ENCODE peak calls at places on chromosomes 5 and 9, in ten cellular contexts. U is suprapubic skin, R is ovary, A is IMR-90, P is HepG2, V is adrenal gland, Z is heart left ventricle, D is HCT116, O is Peyer's patch, K is breast epithelium. E is an unnamed sample.

GRCh38 chr9:117247271-117247670 is 167.6 kb downstream of the ASTN2 start:
- DNase-seq in V (no peak), Z (no peak), P (peak), K (no peak), A (no peak), O (no peak), D (no peak), U (no peak), R (no peak), E (no peak)

GRCh38 chr5:32400394-32400793 is 44.1 kb downstream of the ZFR start:
- DNase-seq in K (no peak), Z (no peak), V (no peak), U (no peak), R (no peak), P (no peak), A (no peak), D (no peak), O (no peak), E (no peak)

GRCh38 chr5:179885491-179886090 is 22.1 kb downstream of the TBC1D9B start:
- DNase-seq in P (no peak), K (peak), Z (peak), D (no peak), R (no peak), A (no peak), U (no peak), V (no peak), O (no peak), E (no peak)

GRCh38 chr9:89999534-90000370 is 394.9 kb downstream of the GADD45G start:
- DNase-seq in O (peak), A (peak), D (no peak), P (peak), R (peak), Z (peak), U (no peak), V (peak), K (no peak), E (peak)

GRCh38 chr5:177311723-177312648 is at the start of gene MXD3:
- DNase-seq in R (peak), V (peak), D (peak), K (peak), U (peak), P (peak), A (peak), Z (peak), O (peak), E (peak)

GRCh38 chr5:140178082-140178410 is 3.1 kb downstream of the CYSTM1 start:
- DNase-seq in A (no peak), D (no peak), K (no peak), U (no peak), R (no peak), V (peak), P (no peak), Z (no peak), O (no peak), E (no peak)

GRCh38 chr9:88355166-88355565 is 33.1 kb upstream of the SPIN1 start:
- DNase-seq in K (no peak), P (no peak), U (no peak), D (peak), Z (no peak), R (no peak), V (no peak), A (peak), O (no peak), E (no peak)

GRCh38 chr9:21991039-21991959 is 2.9 kb downstream of the CDKN2A start:
- DNase-seq in R (no peak), A (no peak), D (no peak), Z (no peak), U (no peak), P (no peak), V (no peak), K (no peak), O (no peak), E (no peak)

GRCh38 chr9:101495810-101496209 is 37.8 kb upstream of the RNF20 start:
- DNase-seq in Z (no peak), U (no peak), D (no peak), A (peak), O (no peak), K (no peak), P (no peak), R (no peak), V (no peak), E (no peak)

GRCh38 chr9:21853414-21853813 is 51.0 kb downstream of the MTAP start:
- DNase-seq in V (no peak), U (no peak), R (no peak), O (peak), A (no peak), Z (no peak), D (no peak), K (no peak), P (peak), E (no peak)

GRCh38 chr9:131263701-131264100 is 12.6 kb downstream of the FAM78A start:
- DNase-seq in K (no peak), D (no peak), U (no peak), P (no peak), A (no peak), V (no peak), Z (peak), R (no peak), O (no peak), E (no peak)

GRCh38 chr5:91280942-91281269 is 102.2 kb downstream of the ARRDC3 start:
- DNase-seq in A (no peak), R (no peak), O (no peak), U (no peak), Z (no peak), D (peak), K (no peak), V (no peak), P (no peak), E (no peak)

GRCh38 chr9:20292002-20292401 is 330.3 kb downstream of the MLLT3 start:
- DNase-seq in D (peak), R (no peak), V (peak), U (no peak), P (peak), Z (no peak), K (no peak), A (peak), O (no peak), E (no peak)

GRCh38 chr5:104146652-104147051 is 584.1 kb upstream of the NUDT12 start:
- DNase-seq in U (no peak), K (no peak), O (no peak), D (no peak), V (no peak), A (no peak), Z (no peak), P (no peak), R (no peak), E (no peak)

GRCh38 chr9:336039-336438 is 121.4 kb downstream of the DOCK8 start:
- DNase-seq in V (no peak), U (no peak), Z (no peak), D (no peak), P (peak), R (no peak), K (no peak), O (no peak), A (no peak), E (no peak)

GRCh38 chr5:158921441-158922262 is 178.1 kb downstream of the EBF1 start:
- DNase-seq in A (no peak), Z (no peak), O (no peak), D (no peak), R (no peak), K (no peak), V (no peak), U (no peak), P (no peak), E (no peak)

GRCh38 chr9:38083858-38084555 is 15.0 kb upstream of the SHB start:
- DNase-seq in V (no peak), K (no peak), D (no peak), Z (no peak), O (no peak), P (no peak), A (no peak), U (no peak), R (no peak), E (no peak)

GRCh38 chr5:105903069-105903468 is 1767.7 kb downstream of the EFNA5 start:
- DNase-seq in Z (no peak), A (peak), P (no peak), R (no peak), K (no peak), O (no peak), V (no peak), D (no peak), U (no peak), E (no peak)

GRCh38 chr9:129854588-129855110 is 19.4 kb downstream of the USP20 start:
- DNase-seq in O (no peak), D (no peak), K (no peak), Z (no peak), P (no peak), R (no peak), V (no peak), A (no peak), U (no peak), E (no peak)

GRCh38 chr5:54278979-54279717 is 31.2 kb downstream of the ARL15 start:
- DNase-seq in U (no peak), R (no peak), V (no peak), O (no peak), D (no peak), P (no peak), K (no peak), A (no peak), Z (no peak), E (no peak)

GRCh38 chr9:129290606-129291005 is 112.5 kb upstream of the IER5L start:
- DNase-seq in U (no peak), V (peak), A (no peak), O (peak), Z (no peak), D (no peak), K (no peak), P (no peak), R (peak), E (peak)

GRCh38 chr5:57976506-57976905 is 483.4 kb downstream of the PLK2 start:
- DNase-seq in Z (no peak), D (no peak), A (no peak), V (no peak), R (no peak), O (no peak), U (no peak), K (no peak), P (no peak), E (no peak)

GRCh38 chr9:69204869-69205268 is 30.8 kb downstream of the TJP2 start:
- DNase-seq in O (no peak), V (peak), U (no peak), P (peak), K (no peak), D (no peak), R (no peak), Z (no peak), A (peak), E (no peak)

GRCh38 chr9:126883636-126884035 is 23.2 kb downstream of the ZBTB34 start:
- DNase-seq in R (no peak), K (no peak), D (no peak), P (no peak), V (no peak), U (no peak), O (no peak), Z (no peak), A (no peak), E (no peak)

GRCh38 chr5:133665571-133665970 is 53.2 kb upstream of the FSTL4 start:
- DNase-seq in V (no peak), P (no peak), R (no peak), A (no peak), K (no peak), D (no peak), O (no peak), U (no peak), Z (no peak), E (no peak)

GRCh38 chr9:129098328-129098727 is 12.3 kb downstream of the CRAT start:
- DNase-seq in O (no peak), V (no peak), D (no peak), Z (no peak), U (no peak), R (no peak), A (no peak), P (no peak), K (no peak), E (no peak)

GRCh38 chr5:172902497-172903472 is 56.4 kb upstream of the RPL26L1 start:
- DNase-seq in Z (peak), V (peak), O (peak), K (no peak), R (peak), D (peak), A (peak), P (peak), U (no peak), E (peak)
- TF ChIP-seq POLR2A in Z (no peak), V (peak), O (no peak), K (no peak), R (no peak), D (no peak), A (no peak), P (no peak), U (no peak), E (no peak)

DNA sequence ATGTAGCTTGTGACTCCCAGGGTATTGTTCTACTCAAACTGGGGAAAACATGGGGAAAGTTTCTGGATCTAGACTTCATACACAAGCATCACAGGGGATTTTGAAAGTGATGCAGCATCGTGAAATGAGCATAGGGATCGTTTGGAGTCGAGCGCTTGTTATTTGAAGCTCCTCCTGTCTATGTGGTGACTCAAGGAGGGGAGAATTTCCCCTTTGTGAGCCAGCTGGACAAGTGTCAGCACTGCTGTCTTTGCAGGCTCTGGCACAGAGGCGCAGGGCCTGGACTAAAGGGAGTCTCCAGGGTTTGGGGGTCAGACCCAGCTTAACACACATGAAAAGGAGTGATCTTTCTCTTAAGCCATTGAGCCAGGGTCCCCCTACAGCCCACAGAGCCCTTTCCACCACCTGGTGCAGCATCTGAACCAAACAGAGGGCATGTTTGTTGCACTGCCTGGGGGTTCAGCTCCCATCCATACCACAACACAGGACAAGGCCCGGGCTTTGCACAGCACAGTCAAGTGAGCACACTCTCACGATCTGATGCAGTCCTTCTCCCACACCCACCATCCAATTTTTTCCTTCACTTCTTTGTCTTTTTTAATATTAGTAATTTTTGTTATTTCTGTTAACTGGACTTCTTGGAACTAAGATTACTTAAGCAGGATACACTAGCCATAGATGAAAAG is 50.9 kb downstream of the IRF1 start:
- DNase-seq in V (peak), K (peak), O (peak), Z (peak), R (peak), D (no peak), U (peak), A (peak), P (no peak), E (peak)
- H3K27ac ChIP-seq in V (peak), K (peak), O (peak), Z (peak), R (no peak), D (no peak), U (peak), A (peak), P (no peak), E (peak)

DNA sequence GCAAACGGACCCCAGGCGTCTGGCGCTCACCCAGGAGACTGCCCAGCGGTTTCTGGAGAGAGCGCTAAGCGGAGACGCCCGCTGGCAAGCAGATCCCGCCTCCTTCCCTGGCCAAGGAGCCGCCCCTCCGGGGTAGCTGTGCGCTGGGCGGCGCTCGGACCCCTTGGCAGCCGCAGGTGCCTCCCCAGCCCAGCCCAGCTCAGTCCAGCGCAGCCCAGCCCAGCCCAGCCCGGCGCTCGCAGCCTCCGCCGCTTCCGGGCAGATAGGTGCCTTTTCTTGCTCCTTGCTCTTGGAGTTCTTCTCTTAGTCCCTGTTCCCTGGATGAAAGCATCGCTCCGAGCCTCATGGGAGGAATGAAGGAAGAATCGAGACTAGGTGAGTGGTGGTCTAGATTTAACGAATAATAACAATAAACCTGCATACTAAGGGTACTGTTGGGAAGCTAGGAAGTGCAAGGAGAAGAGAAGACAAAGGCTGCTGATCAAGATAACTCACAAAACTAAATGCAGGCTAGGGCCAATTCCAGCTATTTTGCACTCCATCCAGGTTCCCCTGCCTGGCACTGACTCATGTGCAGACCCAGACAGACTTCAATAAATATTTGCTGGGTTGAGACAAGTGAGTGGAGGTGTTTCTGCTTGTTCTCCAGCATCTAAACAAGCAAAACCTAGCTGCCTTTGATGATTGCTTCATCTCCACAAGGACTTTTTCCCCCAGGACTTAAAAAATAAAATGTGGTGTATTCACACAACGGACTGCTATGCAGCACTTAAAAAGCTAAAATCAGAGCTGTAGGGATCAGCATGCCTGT is at the start of gene STK32A:
- DNase-seq in P (no peak), D (no peak), R (peak), A (no peak), Z (peak), K (no peak), O (no peak), V (peak), U (peak), E (peak)
- H3K4me3 ChIP-seq in P (no peak), D (peak), R (peak), A (peak), Z (peak), K (peak), O (peak), V (peak), U (peak), E (peak)

GRCh38 chr5:163758283-163758711 is 252.9 kb downstream of the MAT2B start:
- DNase-seq in V (no peak), R (no peak), O (no peak), D (no peak), Z (no peak), A (peak), P (no peak), U (no peak), K (no peak), E (no peak)
- TF ChIP-seq POLR2A in V (no peak), R (no peak), O (no peak), D (no peak), Z (no peak), A (no peak), P (no peak), U (no peak), K (no peak), E (no peak)

GRCh38 chr5:124642148-124642547 is 104.3 kb downstream of the ZNF608 start:
- DNase-seq in K (no peak), O (no peak), R (no peak), Z (no peak), D (no peak), P (no peak), V (no peak), U (no peak), A (no peak), E (no peak)
- H3K27ac ChIP-seq in K (no peak), O (no peak), R (no peak), Z (no peak), D (no peak), P (no peak), V (no peak), U (no peak), A (no peak), E (no peak)

DNA sequence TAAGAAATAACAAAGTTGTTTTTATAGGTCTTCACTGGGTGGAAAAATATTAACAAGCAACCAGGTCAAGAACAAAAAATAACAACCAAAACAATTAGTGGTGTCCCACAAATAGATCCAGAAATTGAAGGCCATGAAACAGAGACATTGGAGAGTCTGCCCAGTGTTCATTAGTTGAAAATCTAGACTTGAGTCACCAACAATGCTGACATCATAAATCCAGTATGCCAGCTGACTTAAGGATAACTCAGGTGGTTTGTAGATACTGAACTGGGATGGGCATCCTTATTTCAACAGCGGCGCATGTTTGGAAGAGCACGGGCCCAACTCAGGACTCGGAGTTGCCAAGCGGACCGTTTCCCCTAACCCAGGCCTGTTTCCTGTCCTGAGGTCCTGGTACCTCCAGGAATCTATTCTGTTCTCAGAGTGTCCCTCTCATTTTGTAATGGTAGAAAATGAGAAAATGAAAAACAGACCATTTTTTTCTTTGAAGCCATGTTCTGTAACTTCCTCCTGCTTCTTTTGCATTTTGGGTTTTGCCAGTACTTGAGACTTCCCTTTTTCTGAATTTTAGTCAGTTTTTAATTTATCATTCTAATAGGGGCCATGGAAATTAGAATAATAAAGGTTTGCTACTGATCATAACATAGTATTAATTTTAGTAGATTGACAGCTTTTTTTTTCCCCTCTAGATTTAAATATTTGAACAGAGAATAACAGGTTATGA is 80.5 kb upstream of the TNFAIP8 start:
- DNase-seq in A (peak), K (no peak), O (no peak), D (peak), V (no peak), U (no peak), P (no peak), R (no peak), Z (no peak), E (no peak)
- H3K4me3 ChIP-seq in A (no peak), K (no peak), O (no peak), D (no peak), V (no peak), U (no peak), P (no peak), R (no peak), Z (no peak), E (no peak)